ENCODE peak calls at places on chromosome 4, in eight cellular contexts. One of them, this sample, is unnamed.
A peak's percentile ranks its signal among the peaks of the same experiment; 100 is the strongest.

GRCh38 chr4:33063238-33063637 is 2343.1 kb downstream of the PCDH7 start:
- DNase-seq in IMR-90: peak; percentile 54
- DNase-seq in lower lobe of right lung: no peak
- DNase-seq in esophagus squamous epithelium: no peak
- DNase-seq in right atrium auricular region: no peak
- DNase-seq in heart left ventricle: no peak
- DNase-seq in testis: no peak
- DNase-seq in thyroid gland: no peak
- DNase-seq in this sample: no peak

GRCh38 chr4:92600638-92601037 is 296.9 kb downstream of the GRID2 start:
- DNase-seq in lower lobe of right lung: no peak
- DNase-seq in heart left ventricle: peak; percentile 20
- DNase-seq in thyroid gland: no peak
- DNase-seq in IMR-90: no peak
- DNase-seq in right atrium auricular region: no peak
- DNase-seq in testis: no peak
- DNase-seq in esophagus squamous epithelium: no peak
- DNase-seq in this sample: no peak

GRCh38 chr4:123020285-123020684 is 97.9 kb upstream of the NUDT6 start:
- DNase-seq in esophagus squamous epithelium: no peak
- DNase-seq in thyroid gland: no peak
- DNase-seq in lower lobe of right lung: no peak
- DNase-seq in IMR-90: no peak
- DNase-seq in testis: no peak
- DNase-seq in heart left ventricle: no peak
- DNase-seq in right atrium auricular region: no peak
- DNase-seq in this sample: no peak

GRCh38 chr4:145283909-145284308 is 103.5 kb upstream of the OTUD4 start:
- DNase-seq in heart left ventricle: no peak
- DNase-seq in right atrium auricular region: no peak
- DNase-seq in IMR-90: no peak
- DNase-seq in lower lobe of right lung: no peak
- DNase-seq in testis: no peak
- DNase-seq in esophagus squamous epithelium: no peak
- DNase-seq in thyroid gland: no peak
- DNase-seq in this sample: no peak

GRCh38 chr4:86641516-86642090 is 47.5 kb downstream of the PTPN13 start:
- DNase-seq in thyroid gland: no peak
- DNase-seq in lower lobe of right lung: no peak
- DNase-seq in right atrium auricular region: no peak
- DNase-seq in esophagus squamous epithelium: no peak
- DNase-seq in IMR-90: no peak
- DNase-seq in heart left ventricle: no peak
- DNase-seq in testis: no peak
- DNase-seq in this sample: no peak

GRCh38 chr4:163063891-163064290 is 102.8 kb downstream of the NAF1 start:
- DNase-seq in esophagus squamous epithelium: no peak
- DNase-seq in IMR-90: no peak
- DNase-seq in testis: no peak
- DNase-seq in right atrium auricular region: no peak
- DNase-seq in thyroid gland: no peak
- DNase-seq in heart left ventricle: no peak
- DNase-seq in lower lobe of right lung: no peak
- DNase-seq in this sample: no peak

GRCh38 chr4:148438047-148438446 is 4.2 kb downstream of the NR3C2 start:
- DNase-seq in esophagus squamous epithelium: no peak
- DNase-seq in IMR-90: no peak
- DNase-seq in testis: no peak
- DNase-seq in thyroid gland: no peak
- DNase-seq in lower lobe of right lung: no peak
- DNase-seq in right atrium auricular region: no peak
- DNase-seq in heart left ventricle: no peak
- DNase-seq in this sample: no peak

GRCh38 chr4:106258145-106259045 is 57.6 kb downstream of the TBCK start:
- DNase-seq in esophagus squamous epithelium: no peak
- DNase-seq in heart left ventricle: no peak
- DNase-seq in testis: no peak
- DNase-seq in right atrium auricular region: no peak
- DNase-seq in IMR-90: peak; percentile 7
- DNase-seq in lower lobe of right lung: no peak
- DNase-seq in thyroid gland: no peak
- DNase-seq in this sample: no peak

GRCh38 chr4:140158234-140159030 is 4.4 kb upstream of the MAML3 start:
- DNase-seq in esophagus squamous epithelium: no peak
- DNase-seq in right atrium auricular region: no peak
- DNase-seq in IMR-90: peak; percentile 37
- DNase-seq in thyroid gland: peak; percentile 49
- DNase-seq in heart left ventricle: no peak
- DNase-seq in testis: no peak
- DNase-seq in lower lobe of right lung: no peak
- DNase-seq in this sample: no peak

GRCh38 chr4:99612281-99612680 is 37.7 kb downstream of the MTTP start:
- DNase-seq in heart left ventricle: no peak
- DNase-seq in right atrium auricular region: no peak
- DNase-seq in thyroid gland: no peak
- DNase-seq in lower lobe of right lung: no peak
- DNase-seq in esophagus squamous epithelium: no peak
- DNase-seq in testis: no peak
- DNase-seq in IMR-90: no peak
- DNase-seq in this sample: no peak

GRCh38 chr4:41975341-41975740 is 6.2 kb upstream of the DCAF4L1 start:
- DNase-seq in testis: no peak
- DNase-seq in lower lobe of right lung: no peak
- DNase-seq in IMR-90: no peak
- DNase-seq in esophagus squamous epithelium: no peak
- DNase-seq in right atrium auricular region: no peak
- DNase-seq in thyroid gland: no peak
- DNase-seq in heart left ventricle: no peak
- DNase-seq in this sample: no peak

GRCh38 chr4:163638909-163639308 is 144.4 kb downstream of the TMA16 start:
- DNase-seq in esophagus squamous epithelium: no peak
- DNase-seq in heart left ventricle: no peak
- DNase-seq in IMR-90: no peak
- DNase-seq in thyroid gland: no peak
- DNase-seq in testis: no peak
- DNase-seq in right atrium auricular region: no peak
- DNase-seq in lower lobe of right lung: no peak
- DNase-seq in this sample: no peak

DNA sequence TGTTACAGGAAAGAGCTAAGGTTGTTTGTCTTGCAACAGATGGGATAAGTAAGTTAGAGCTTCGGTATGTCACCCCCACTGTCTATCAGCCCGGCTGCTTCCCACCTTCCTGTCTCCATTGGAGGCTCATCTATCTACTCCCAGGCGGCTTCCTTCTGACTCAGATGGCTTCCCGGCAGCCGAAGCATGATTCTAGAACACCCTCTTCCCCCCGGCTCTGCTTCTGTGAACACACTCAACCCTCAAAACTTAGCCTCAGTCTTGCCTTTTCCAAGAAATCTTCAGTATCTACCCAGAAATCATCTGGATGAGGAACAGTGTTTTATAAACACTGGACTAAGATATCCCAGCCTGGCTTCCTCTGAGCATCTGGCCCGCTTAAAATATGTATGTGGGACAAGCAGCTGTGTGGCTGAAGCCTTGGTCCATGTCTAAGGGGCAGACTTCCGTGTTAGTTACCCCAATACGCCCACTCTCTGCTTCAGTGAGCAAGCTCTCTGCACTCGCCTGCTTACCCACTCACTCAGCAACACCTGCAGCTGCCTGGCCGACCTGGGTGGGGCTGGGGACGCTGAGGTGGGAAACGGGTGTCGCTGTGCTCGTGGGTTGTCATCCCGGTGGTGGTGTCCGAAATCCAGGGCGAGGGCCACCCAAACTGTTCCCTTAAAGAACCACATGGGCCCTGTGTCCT is 12.0 kb upstream of the SLC2A9 start:
- DNase-seq in esophagus squamous epithelium: no peak
- DNase-seq in lower lobe of right lung: no peak
- DNase-seq in IMR-90: peak; percentile 71
- DNase-seq in thyroid gland: no peak
- DNase-seq in heart left ventricle: peak; percentile 79
- DNase-seq in right atrium auricular region: no peak
- DNase-seq in testis: no peak
- DNase-seq in this sample: no peak
- H3K4me1 ChIP-seq in esophagus squamous epithelium: peaks cover 27% of the 10 kb centered on the region
- H3K4me1 ChIP-seq in lower lobe of right lung: peaks cover 30% of the 10 kb centered on the region
- H3K4me1 ChIP-seq in IMR-90: peaks cover 28% of the 10 kb centered on the region
- H3K4me1 ChIP-seq in thyroid gland: peaks cover 34% of the 10 kb centered on the region
- H3K4me1 ChIP-seq in heart left ventricle: peaks cover 23% of the 10 kb centered on the region
- H3K4me1 ChIP-seq in right atrium auricular region: no peaks in the 10 kb centered on the region
- H3K4me1 ChIP-seq in testis: peaks cover 13% of the 10 kb centered on the region
- H3K4me1 ChIP-seq in this sample: peaks cover 12% of the 10 kb centered on the region

GRCh38 chr4:169151671-169152070 is 119.1 kb downstream of the SH3RF1 start:
- DNase-seq in thyroid gland: no peak
- DNase-seq in lower lobe of right lung: no peak
- DNase-seq in IMR-90: peak; percentile 86
- DNase-seq in heart left ventricle: no peak
- DNase-seq in testis: no peak
- DNase-seq in esophagus squamous epithelium: no peak
- DNase-seq in right atrium auricular region: no peak
- DNase-seq in this sample: no peak

GRCh38 chr4:169153451-169153850 is 117.3 kb downstream of the SH3RF1 start:
- DNase-seq in esophagus squamous epithelium: no peak
- DNase-seq in heart left ventricle: no peak
- DNase-seq in testis: no peak
- DNase-seq in lower lobe of right lung: no peak
- DNase-seq in thyroid gland: no peak
- DNase-seq in IMR-90: no peak
- DNase-seq in right atrium auricular region: no peak
- DNase-seq in this sample: no peak

GRCh38 chr4:169150806-169151205 is 120.0 kb downstream of the SH3RF1 start:
- DNase-seq in esophagus squamous epithelium: no peak
- DNase-seq in right atrium auricular region: no peak
- DNase-seq in thyroid gland: no peak
- DNase-seq in lower lobe of right lung: no peak
- DNase-seq in IMR-90: peak; percentile 56
- DNase-seq in heart left ventricle: no peak
- DNase-seq in testis: no peak
- DNase-seq in this sample: no peak

GRCh38 chr4:169152104-169152503 is 118.7 kb downstream of the SH3RF1 start:
- DNase-seq in esophagus squamous epithelium: no peak
- DNase-seq in testis: no peak
- DNase-seq in lower lobe of right lung: no peak
- DNase-seq in thyroid gland: no peak
- DNase-seq in heart left ventricle: no peak
- DNase-seq in IMR-90: no peak
- DNase-seq in right atrium auricular region: no peak
- DNase-seq in this sample: no peak

GRCh38 chr4:169152899-169153298 is 117.9 kb downstream of the SH3RF1 start:
- DNase-seq in testis: no peak
- DNase-seq in right atrium auricular region: no peak
- DNase-seq in IMR-90: no peak
- DNase-seq in heart left ventricle: no peak
- DNase-seq in lower lobe of right lung: no peak
- DNase-seq in thyroid gland: no peak
- DNase-seq in esophagus squamous epithelium: no peak
- DNase-seq in this sample: no peak
- TF ChIP-seq CTCF in testis: no peak
- TF ChIP-seq CTCF in right atrium auricular region: no peak
- TF ChIP-seq CTCF in IMR-90: no peak
- TF ChIP-seq CTCF in heart left ventricle: no peak
- TF ChIP-seq CTCF in lower lobe of right lung: no peak
- TF ChIP-seq CTCF in thyroid gland: no peak
- TF ChIP-seq CTCF in esophagus squamous epithelium: no peak
- TF ChIP-seq CTCF in this sample: no peak

GRCh38 chr4:113561758-113562157 is 199.8 kb downstream of the CAMK2D start:
- DNase-seq in testis: no peak
- DNase-seq in lower lobe of right lung: no peak
- DNase-seq in right atrium auricular region: no peak
- DNase-seq in IMR-90: no peak
- DNase-seq in heart left ventricle: no peak
- DNase-seq in thyroid gland: no peak
- DNase-seq in esophagus squamous epithelium: no peak
- DNase-seq in this sample: no peak

GRCh38 chr4:113565702-113566012 is 195.9 kb downstream of the CAMK2D start:
- DNase-seq in testis: no peak
- DNase-seq in thyroid gland: no peak
- DNase-seq in lower lobe of right lung: no peak
- DNase-seq in IMR-90: no peak
- DNase-seq in right atrium auricular region: no peak
- DNase-seq in heart left ventricle: no peak
- DNase-seq in esophagus squamous epithelium: no peak
- DNase-seq in this sample: no peak

GRCh38 chr4:113566015-113566795 is 195.3 kb downstream of the CAMK2D start:
- DNase-seq in esophagus squamous epithelium: no peak
- DNase-seq in right atrium auricular region: no peak
- DNase-seq in IMR-90: no peak
- DNase-seq in heart left ventricle: no peak
- DNase-seq in thyroid gland: no peak
- DNase-seq in lower lobe of right lung: no peak
- DNase-seq in testis: no peak
- DNase-seq in this sample: no peak

GRCh38 chr4:113563691-113564378 is 197.7 kb downstream of the CAMK2D start:
- DNase-seq in lower lobe of right lung: no peak
- DNase-seq in right atrium auricular region: no peak
- DNase-seq in IMR-90: no peak
- DNase-seq in heart left ventricle: no peak
- DNase-seq in testis: no peak
- DNase-seq in esophagus squamous epithelium: no peak
- DNase-seq in thyroid gland: no peak
- DNase-seq in this sample: no peak

GRCh38 chr4:113564493-113564892 is 197.0 kb downstream of the CAMK2D start:
- DNase-seq in right atrium auricular region: no peak
- DNase-seq in lower lobe of right lung: no peak
- DNase-seq in thyroid gland: no peak
- DNase-seq in esophagus squamous epithelium: no peak
- DNase-seq in IMR-90: no peak
- DNase-seq in testis: no peak
- DNase-seq in heart left ventricle: no peak
- DNase-seq in this sample: no peak
- H3K4me1 ChIP-seq in right atrium auricular region: no peaks in the 10 kb centered on the region
- H3K4me1 ChIP-seq in lower lobe of right lung: peaks cover 28% of the 10 kb centered on the region
- H3K4me1 ChIP-seq in thyroid gland: no peaks in the 10 kb centered on the region
- H3K4me1 ChIP-seq in esophagus squamous epithelium: no peaks in the 10 kb centered on the region
- H3K4me1 ChIP-seq in IMR-90: peaks cover 5% of the 10 kb centered on the region
- H3K4me1 ChIP-seq in testis: no peaks in the 10 kb centered on the region
- H3K4me1 ChIP-seq in heart left ventricle: no peaks in the 10 kb centered on the region
- H3K4me1 ChIP-seq in this sample: no peaks in the 10 kb centered on the region

DNA sequence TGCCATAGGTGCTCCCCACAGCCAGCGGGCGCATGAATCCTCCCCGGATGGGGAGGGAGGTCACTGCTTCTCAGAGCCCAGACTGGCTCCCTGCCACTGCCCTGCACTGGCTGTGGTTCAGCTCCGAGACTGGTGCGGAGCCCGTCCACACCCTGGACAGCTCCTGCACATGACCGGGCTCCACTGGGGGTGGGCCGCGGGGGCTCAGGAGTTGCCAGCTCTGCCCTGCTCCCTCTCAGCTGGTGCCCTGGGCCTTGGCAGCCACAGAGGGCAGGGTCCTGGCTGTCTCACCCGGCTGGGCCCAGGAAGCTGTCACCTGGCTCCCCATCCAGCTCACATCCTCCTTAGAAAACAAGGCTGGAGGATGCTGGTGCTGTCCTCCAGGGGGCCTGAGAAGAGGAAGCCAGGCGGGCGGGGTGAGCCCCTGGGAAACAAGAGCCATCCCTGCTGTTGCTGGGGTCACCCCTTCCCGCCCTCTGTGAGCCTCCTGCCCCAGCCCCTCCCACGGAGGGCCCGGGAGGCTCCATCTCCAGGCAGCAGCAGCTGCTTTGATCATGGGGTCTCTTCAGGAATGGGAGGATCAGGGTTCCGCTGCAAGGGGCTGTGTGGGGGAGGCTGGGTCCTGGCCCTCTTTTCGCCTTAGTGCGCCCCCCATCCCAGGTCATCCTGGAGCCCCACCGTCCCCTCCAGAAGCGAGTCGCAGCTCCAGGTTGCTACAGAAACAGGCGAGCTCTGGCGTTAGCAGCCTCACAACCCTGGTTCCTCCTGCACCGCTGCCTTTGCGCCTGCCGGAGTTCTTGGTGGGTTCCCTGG is 64.7 kb upstream of the ADRA2C start:
- DNase-seq in esophagus squamous epithelium: no peak
- DNase-seq in IMR-90: no peak
- DNase-seq in heart left ventricle: no peak
- DNase-seq in lower lobe of right lung: peak; percentile 39
- DNase-seq in testis: no peak
- DNase-seq in right atrium auricular region: no peak
- DNase-seq in thyroid gland: no peak
- DNase-seq in this sample: peak; percentile 9
- TF ChIP-seq CTCF in esophagus squamous epithelium: no peak
- TF ChIP-seq CTCF in IMR-90: no peak
- TF ChIP-seq CTCF in heart left ventricle: no peak
- TF ChIP-seq CTCF in lower lobe of right lung: no peak
- TF ChIP-seq CTCF in testis: no peak
- TF ChIP-seq CTCF in right atrium auricular region: no peak
- TF ChIP-seq CTCF in thyroid gland: no peak
- TF ChIP-seq CTCF in this sample: no peak